ENCODE peak calls at places on chromosome 19, in seven cellular contexts. G is right atrium auricular region; L is aorta; T is heart left ventricle; S is CD4-positive, CD25-positive, alpha-beta regulatory T cell; O is OCI-LY7; W is left lung. R is an unnamed sample.

GRCh38 chr19:29845576-29846176 is 33.9 kb downstream of the CCNE1 start:
- DNase-seq in G (no peak), L (peak), T (no peak), S (no peak), O (peak), W (no peak), R (no peak)

GRCh38 chr19:41735071-41735623 is 20.2 kb upstream of the CEACAM6 start:
- DNase-seq in G (no peak), L (no peak), T (no peak), S (no peak), O (no peak), W (no peak), R (no peak)

GRCh38 chr19:41299755-41300089 is 10.2 kb upstream of the CCDC97 start:
- DNase-seq in G (peak), L (peak), T (no peak), S (peak), O (no peak), W (no peak), R (no peak)

GRCh38 chr19:19488041-19488874 is 27.1 kb downstream of the TSSK6 start:
- DNase-seq in G (no peak), L (no peak), T (peak), S (no peak), O (no peak), W (peak), R (no peak)

GRCh38 chr19:29841559-29842367 is 30.0 kb downstream of the CCNE1 start:
- DNase-seq in G (no peak), L (no peak), T (no peak), S (no peak), O (peak), W (no peak), R (no peak)

GRCh38 chr19:1549332-1549945 is 18.7 kb downstream of the MEX3D start:
- DNase-seq in G (no peak), L (no peak), T (no peak), S (no peak), O (no peak), W (no peak), R (no peak)

GRCh38 chr19:13163609-13164364 is 13.6 kb downstream of the IER2 start:
- DNase-seq in G (peak), L (peak), T (peak), S (peak), O (peak), W (peak), R (peak)

GRCh38 chr19:19948800-19949199 is 48.1 kb downstream of the ZNF93 start:
- DNase-seq in G (no peak), L (no peak), T (no peak), S (no peak), O (no peak), W (no peak), R (no peak)

GRCh38 chr19:11047856-11048255 is 41.4 kb upstream of the LDLR start:
- DNase-seq in G (no peak), L (no peak), T (no peak), S (no peak), O (peak), W (no peak), R (no peak)

GRCh38 chr19:15372891-15373301 is 6.7 kb downstream of the AKAP8 start:
- DNase-seq in G (no peak), L (peak), T (no peak), S (no peak), O (no peak), W (peak), R (no peak)

GRCh38 chr19:6868341-6868740 is 19.0 kb upstream of the ADGRE1 start:
- DNase-seq in G (no peak), L (peak), T (no peak), S (no peak), O (no peak), W (no peak), R (peak)

GRCh38 chr19:52734340-52734892 is 428 bp downstream of the ZNF611 start:
- DNase-seq in G (no peak), L (no peak), T (peak), S (no peak), O (no peak), W (peak), R (peak)

GRCh38 chr19:17341845-17342244 is 4.5 kb downstream of the GTPBP3 start:
- DNase-seq in G (no peak), L (no peak), T (no peak), S (no peak), O (no peak), W (no peak), R (no peak)
- H3K27ac ChIP-seq in G (no peak), L (no peak), T (no peak), S (no peak), O (no peak), W (no peak), R (no peak)

DNA sequence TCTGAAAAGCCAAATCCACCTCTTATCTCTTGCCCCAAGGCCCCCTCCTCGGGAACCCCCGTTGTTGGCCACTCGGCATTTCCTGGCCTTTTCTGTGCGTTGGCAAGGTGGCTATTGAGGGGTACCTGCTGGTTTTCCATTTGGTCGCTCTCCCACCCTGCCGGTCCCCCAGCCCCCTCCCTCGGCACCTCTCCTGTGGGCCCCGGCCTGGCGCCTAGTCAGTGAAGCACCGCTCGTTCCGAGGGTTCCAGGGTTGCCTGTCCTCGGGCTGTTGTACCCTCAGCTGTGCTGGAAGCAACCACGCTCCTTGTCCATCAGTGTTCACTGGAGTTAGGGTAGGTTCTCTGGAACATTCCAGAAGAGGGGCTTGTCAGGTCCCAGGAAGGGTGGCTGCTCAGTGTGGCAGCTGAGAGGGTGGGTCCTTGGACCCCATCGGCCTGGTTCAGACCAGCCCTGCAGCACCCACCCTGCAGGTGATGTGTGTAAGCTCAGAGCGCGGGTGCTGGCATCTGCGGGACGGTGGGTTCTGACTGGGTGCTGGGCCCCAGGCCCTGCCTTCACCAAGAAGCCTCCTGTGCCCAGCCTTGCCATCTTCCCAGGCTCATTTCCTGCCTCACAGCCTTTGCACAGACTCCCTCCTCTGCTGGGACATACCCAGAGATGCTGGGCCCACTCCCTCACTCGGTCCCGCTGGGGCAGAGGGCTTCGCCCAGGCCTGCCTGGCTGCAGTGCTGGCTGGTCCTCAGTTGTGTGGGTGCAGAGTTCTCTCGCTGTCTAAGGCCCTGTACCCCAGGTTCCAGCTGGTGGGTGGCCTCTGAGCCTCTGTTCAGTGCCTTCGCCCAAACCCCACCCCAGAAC is 21.3 kb downstream of the NKPD1 start:
- DNase-seq in G (no peak), L (no peak), T (no peak), S (no peak), O (no peak), W (no peak), R (no peak)
- H3K27ac ChIP-seq in G (no peak), L (no peak), T (no peak), S (no peak), O (peak), W (no peak), R (no peak)

GRCh38 chr19:47105874-47106273 is 7.7 kb downstream of the ZC3H4 start:
- DNase-seq in G (no peak), L (no peak), T (no peak), S (no peak), O (no peak), W (no peak), R (no peak)
- H3K27ac ChIP-seq in G (peak), L (no peak), T (peak), S (peak), O (no peak), W (no peak), R (no peak)

GRCh38 chr19:18478545-18479311 is 40.8 kb upstream of the ISYNA1 start:
- DNase-seq in G (peak), L (peak), T (peak), S (no peak), O (peak), W (peak), R (peak)

GRCh38 chr19:18475762-18476331 is 37.9 kb upstream of the ISYNA1 start:
- DNase-seq in G (no peak), L (no peak), T (peak), S (no peak), O (no peak), W (no peak), R (no peak)

GRCh38 chr19:18476507-18477041 is 38.6 kb upstream of the ISYNA1 start:
- DNase-seq in G (no peak), L (no peak), T (peak), S (no peak), O (no peak), W (no peak), R (no peak)

GRCh38 chr19:18477974-18478373 is 40.0 kb upstream of the ISYNA1 start:
- DNase-seq in G (no peak), L (no peak), T (peak), S (no peak), O (no peak), W (no peak), R (no peak)

DNA sequence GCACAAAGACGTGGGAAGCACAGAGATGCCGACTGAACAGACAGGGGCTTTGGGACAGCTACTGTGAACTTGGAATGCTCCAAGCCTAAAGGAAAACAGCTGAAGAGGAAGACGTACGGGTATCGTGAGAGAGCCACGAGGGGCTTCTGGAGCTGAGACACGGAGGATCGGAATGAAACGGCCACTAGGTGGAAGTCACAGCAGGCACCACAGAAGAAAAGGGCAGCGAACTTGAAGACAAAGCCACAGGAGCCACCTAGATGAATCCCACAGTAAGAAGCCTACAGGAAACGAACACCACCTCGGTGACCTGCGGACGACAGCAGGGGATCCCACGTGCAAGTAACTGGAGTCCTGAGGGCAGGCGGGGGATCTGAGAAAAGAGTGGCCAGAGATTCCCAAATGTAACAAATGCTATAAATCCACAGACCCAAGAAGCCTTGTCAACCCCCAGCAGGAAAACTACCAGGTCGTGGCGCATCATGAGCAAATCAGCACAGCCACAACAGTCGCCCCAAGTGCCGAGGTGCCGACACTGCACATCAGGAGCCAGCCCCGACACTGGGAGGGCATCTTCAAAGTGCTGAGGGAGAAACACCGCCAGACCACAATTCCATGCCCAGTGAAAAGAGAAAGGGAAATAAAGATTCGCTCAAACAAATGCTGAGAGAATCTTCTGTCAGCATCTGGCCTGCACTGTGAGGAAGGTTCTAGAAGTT is 39.3 kb upstream of the ISYNA1 start:
- DNase-seq in G (no peak), L (peak), T (peak), S (no peak), O (no peak), W (no peak), R (no peak)
- H3K27ac ChIP-seq in G (peak), L (no peak), T (no peak), S (no peak), O (no peak), W (no peak), R (no peak)

DNA sequence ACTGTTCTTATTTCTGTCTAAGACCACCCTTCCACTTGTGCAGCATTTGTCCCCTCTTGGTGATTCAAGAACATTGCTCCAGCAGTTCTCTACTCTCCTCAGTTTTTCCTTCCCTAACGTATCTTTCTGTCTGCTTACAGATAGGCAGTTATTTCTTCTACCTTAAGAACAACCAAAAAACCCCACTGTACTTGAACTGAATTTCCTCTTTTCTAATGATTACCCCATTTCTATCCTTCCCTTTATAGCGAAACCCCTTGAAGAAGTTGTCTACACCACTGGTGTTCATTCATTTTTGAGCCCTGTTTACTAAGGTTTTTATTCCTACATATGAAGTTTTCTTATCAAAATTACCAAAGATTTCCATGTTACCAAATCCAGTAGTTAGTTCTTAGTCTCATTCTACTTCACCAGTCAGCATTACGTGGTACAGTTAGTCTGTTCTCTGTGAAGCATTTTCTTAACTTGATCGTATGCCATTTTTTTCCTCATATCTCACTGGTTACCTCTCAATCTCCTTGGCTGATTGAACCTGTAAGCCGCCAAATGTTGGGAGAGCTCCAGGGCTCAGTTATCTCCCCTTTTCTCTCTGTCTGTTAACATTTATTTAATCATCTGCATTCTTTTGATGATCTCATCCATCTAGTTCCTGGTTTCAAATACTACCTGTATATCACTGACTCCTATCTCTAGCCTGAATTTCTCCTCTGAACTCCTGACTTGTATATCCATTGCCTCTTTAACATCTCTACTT is 9.0 kb downstream of the LSM14A start:
- DNase-seq in G (no peak), L (no peak), T (no peak), S (no peak), O (no peak), W (no peak), R (no peak)
- H3K27ac ChIP-seq in G (no peak), L (no peak), T (no peak), S (no peak), O (no peak), W (no peak), R (no peak)

DNA sequence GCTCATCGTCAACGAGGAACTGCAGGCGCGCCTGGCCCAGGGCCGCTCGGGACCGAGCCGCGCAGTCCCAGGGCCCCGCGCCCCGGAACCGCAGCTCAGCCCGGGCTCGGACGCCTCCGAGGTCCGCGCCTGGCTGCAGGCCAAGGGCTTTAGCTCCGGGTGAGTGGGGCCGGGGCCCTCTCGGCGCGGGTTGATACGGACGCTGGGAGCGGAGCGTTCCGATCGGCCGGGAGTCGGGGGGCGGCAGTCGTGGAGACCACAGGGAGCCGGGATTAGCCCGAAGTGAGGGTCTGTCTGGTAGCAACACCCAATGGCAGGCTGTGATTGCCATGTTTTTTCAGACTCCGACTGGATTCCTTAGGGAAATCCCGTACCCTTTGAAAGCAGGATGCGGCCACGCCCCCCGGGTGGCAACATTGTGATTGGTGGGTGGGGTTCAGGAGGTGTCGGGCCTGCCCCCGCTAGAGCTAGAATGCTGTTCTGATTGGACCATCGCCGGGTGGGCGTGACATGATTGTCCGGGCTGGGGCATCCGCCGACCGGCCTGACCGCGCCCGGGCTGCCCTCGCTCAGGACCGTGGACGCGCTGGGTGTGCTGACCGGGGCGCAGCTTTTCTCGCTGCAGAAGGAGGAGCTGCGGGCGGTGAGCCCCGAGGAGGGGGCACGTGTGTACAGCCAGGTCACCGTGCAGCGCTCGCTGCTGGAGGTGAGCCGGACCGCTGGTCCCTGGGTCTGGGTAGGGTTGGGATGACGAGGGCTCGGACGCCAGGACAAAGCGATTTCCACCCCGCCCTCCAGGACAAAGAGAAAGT is 11.3 kb downstream of the EPS8L1 start:
- DNase-seq in G (peak), L (peak), T (peak), S (no peak), O (no peak), W (peak), R (peak)
- H3K27ac ChIP-seq in G (peak), L (no peak), T (peak), S (no peak), O (no peak), W (no peak), R (no peak)